ENCODE peak calls at places on chromosomes 13 and 19, in four cellular contexts. E is left ventricle myocardium superior; R is AG09309; Q is stimulated activated CD4-positive, alpha-beta T cell treated with anti-CD3 and anti-CD28 coated beads, Interleukin-2, amount 100 ng/mL, for 48 hours. P is an unnamed sample.

GRCh38 chr19:46815833-46816627 is 27.6 kb upstream of the SLC1A5 start:
- DNase-seq in R (no peak), Q (no peak), E (no peak), P (no peak)

GRCh38 chr13:61078976-61079770 is 336.5 kb downstream of the PCDH20 start:
- DNase-seq in Q (no peak), E (no peak), R (no peak), P (no peak)

GRCh38 chr13:19586904-19587634 is 25.7 kb upstream of the TPTE2 start:
- DNase-seq in E (peak), Q (peak), R (no peak), P (peak)

GRCh38 chr13:97493471-97493870 is 59.5 kb downstream of the RAP2A start:
- DNase-seq in Q (no peak), R (no peak), E (no peak), P (no peak)

GRCh38 chr19:29591670-29592069 is 14.4 kb upstream of the POP4 start:
- DNase-seq in Q (no peak), E (no peak), R (no peak), P (no peak)

GRCh38 chr19:51467864-51468544 is 9.8 kb upstream of the SIGLEC8 start:
- DNase-seq in Q (no peak), E (no peak), R (no peak), P (no peak)

GRCh38 chr19:53659292-53659691 is 27.5 kb downstream of the DPRX start:
- DNase-seq in Q (no peak), R (no peak), E (no peak), P (peak)

GRCh38 chr13:112693831-112694497 is 4.1 kb downstream of the ATP11A start:
- DNase-seq in R (peak), Q (no peak), E (peak), P (peak)

GRCh38 chr13:42064259-42064658 is 15.8 kb downstream of the DGKH start:
- DNase-seq in R (no peak), Q (no peak), E (no peak), P (no peak)

GRCh38 chr13:43269037-43269476 is 245.7 kb downstream of the DNAJC15 start:
- DNase-seq in Q (no peak), R (peak), E (no peak), P (no peak)

P was measured in erythroblast.